ENCODE peak calls at places on chromosomes 5 and 9, in nine cellular contexts. J, O, C, Z, W, X, F, I and H are unnamed samples.

GRCh38 chr5:67659288-67659687 is 462.7 kb upstream of the CD180 start:
- DNase-seq in Z (no peak), I (no peak), W (no peak), X (no peak), J (no peak), O (no peak), C (no peak), F (no peak), H (no peak)

GRCh38 chr5:125277494-125278154 is 531.2 kb upstream of the ZNF608 start:
- DNase-seq in O (no peak), Z (no peak), X (peak), I (peak), C (peak), J (peak), F (no peak), W (peak), H (no peak)

GRCh38 chr9:113669523-113670115 is 206.1 kb downstream of the RGS3 start:
- DNase-seq in W (no peak), C (no peak), X (no peak), O (no peak), J (peak), F (no peak), Z (no peak), I (peak), H (no peak)

GRCh38 chr5:142215915-142216681 is 107.5 kb downstream of the NDFIP1 start:
- DNase-seq in J (peak), F (no peak), I (peak), Z (peak), X (peak), W (peak), C (no peak), O (no peak), H (peak)

GRCh38 chr5:178455480-178455835 is 134.7 kb downstream of the COL23A1 start:
- DNase-seq in O (no peak), I (no peak), C (no peak), X (no peak), J (no peak), F (no peak), W (no peak), Z (no peak), H (peak)

GRCh38 chr5:36978196-36978595 is 101.6 kb downstream of the NIPBL start:
- DNase-seq in F (no peak), W (no peak), J (no peak), X (no peak), C (no peak), Z (no peak), I (no peak), O (no peak), H (no peak)

GRCh38 chr5:157197088-157197487 is 16.4 kb downstream of the ITK start:
- DNase-seq in I (no peak), J (no peak), O (no peak), F (no peak), W (no peak), Z (no peak), C (no peak), X (no peak), H (no peak)

GRCh38 chr5:172594431-172594830 is 46.6 kb upstream of the NEURL1B start:
- DNase-seq in I (no peak), X (no peak), Z (no peak), W (no peak), O (no peak), C (no peak), J (no peak), F (no peak), H (no peak)

GRCh38 chr5:76404694-76405306 is 1.7 kb downstream of the IQGAP2 start:
- DNase-seq in Z (no peak), O (peak), I (no peak), W (no peak), X (no peak), J (no peak), F (no peak), C (no peak), H (no peak)

GRCh38 chr5:68817696-68818695 is 275.8 kb upstream of the SLC30A5 start:
- DNase-seq in C (no peak), F (no peak), Z (no peak), J (peak), X (peak), O (no peak), I (peak), W (no peak), H (no peak)

GRCh38 chr5:149310947-149311675 is 34.2 kb upstream of the GRPEL2 start:
- DNase-seq in F (no peak), Z (peak), I (peak), X (peak), O (no peak), J (peak), W (peak), C (no peak), H (no peak)

GRCh38 chr9:34332370-34332964 is 3.1 kb downstream of the NUDT2 start:
- DNase-seq in C (peak), J (peak), X (peak), Z (no peak), F (peak), I (peak), W (peak), O (no peak), H (no peak)

GRCh38 chr9:23731373-23731772 is 94.7 kb downstream of the ELAVL2 start:
- DNase-seq in F (no peak), J (no peak), W (no peak), X (no peak), O (no peak), Z (no peak), I (no peak), C (no peak), H (no peak)

GRCh38 chr5:1205255-1206180 is 4.1 kb downstream of the SLC6A19 start:
- DNase-seq in Z (no peak), X (no peak), O (no peak), I (no peak), W (no peak), J (no peak), F (no peak), C (no peak), H (no peak)

GRCh38 chr5:96851312-96852062 is 24.8 kb upstream of the ERAP2 start:
- DNase-seq in X (no peak), C (no peak), F (no peak), I (no peak), J (no peak), W (peak), Z (no peak), O (no peak), H (no peak)

GRCh38 chr5:119239119-119239417 is 116.8 kb upstream of the TNFAIP8 start:
- DNase-seq in I (no peak), J (no peak), O (no peak), X (no peak), F (no peak), Z (no peak), W (no peak), C (no peak), H (no peak)

GRCh38 chr9:37963936-37964739 is 60.2 kb upstream of the SLC25A51 start:
- DNase-seq in J (peak), X (peak), I (peak), F (peak), C (peak), O (no peak), Z (no peak), W (peak), H (peak)

GRCh38 chr5:5146530-5147160 is 6.5 kb downstream of the ADAMTS16 start:
- DNase-seq in O (no peak), J (no peak), W (peak), Z (no peak), X (no peak), F (no peak), C (no peak), I (no peak), H (no peak)

GRCh38 chr5:90227688-90228087 is 181.9 kb downstream of the CETN3 start:
- DNase-seq in Z (no peak), O (no peak), W (no peak), X (no peak), C (no peak), F (no peak), I (no peak), J (no peak), H (peak)

GRCh38 chr5:116313366-116313765 is 228.5 kb downstream of the COMMD10 start:
- DNase-seq in Z (no peak), W (no peak), O (no peak), X (peak), F (no peak), I (no peak), C (no peak), J (no peak), H (no peak)

GRCh38 chr9:136985853-136986252 is 3.1 kb downstream of the LCNL1 start:
- DNase-seq in I (no peak), W (no peak), C (no peak), Z (peak), O (no peak), X (no peak), F (no peak), J (no peak), H (no peak)

GRCh38 chr5:143594913-143595818 is 191.7 kb upstream of the NR3C1 start:
- DNase-seq in O (no peak), I (peak), C (peak), F (no peak), X (peak), Z (no peak), J (no peak), W (no peak), H (no peak)

GRCh38 chr5:118996098-118996497 is 7.8 kb upstream of the DTWD2 start:
- DNase-seq in X (no peak), C (no peak), I (no peak), F (no peak), J (no peak), Z (no peak), O (no peak), W (no peak), H (no peak)

GRCh38 chr5:1477341-1477740 is 32.1 kb upstream of the SLC6A3 start:
- DNase-seq in X (no peak), W (no peak), O (peak), C (no peak), Z (peak), F (no peak), I (no peak), J (no peak), H (peak)

GRCh38 chr9:86246752-86247161 is 12.7 kb downstream of the C9orf153 start:
- DNase-seq in C (peak), I (no peak), X (no peak), F (no peak), O (no peak), Z (peak), J (peak), W (no peak), H (no peak)

GRCh38 chr5:61273279-61273678 is 58.8 kb upstream of the ZSWIM6 start:
- DNase-seq in J (no peak), X (no peak), O (no peak), C (no peak), I (no peak), F (no peak), Z (no peak), W (no peak), H (no peak)

GRCh38 chr5:1462358-1462757 is 17.1 kb upstream of the SLC6A3 start:
- DNase-seq in X (no peak), F (no peak), Z (peak), I (no peak), W (no peak), O (no peak), C (no peak), J (no peak), H (peak)

GRCh38 chr9:126058631-126059030 is 268.0 kb upstream of the MVB12B start:
- DNase-seq in C (no peak), Z (no peak), F (no peak), O (no peak), X (no peak), J (no peak), I (no peak), W (no peak), H (no peak)

GRCh38 chr9:23582836-23583235 is 243.2 kb downstream of the ELAVL2 start:
- DNase-seq in O (no peak), J (no peak), C (no peak), Z (no peak), F (no peak), I (no peak), W (no peak), X (no peak), H (no peak)

GRCh38 chr5:168529361-168530234 is 493 bp downstream of the FBLL1 start:
- DNase-seq in C (no peak), Z (peak), X (no peak), F (no peak), I (no peak), W (peak), J (peak), O (no peak), H (peak)

GRCh38 chr5:41414598-41414997 is 95.8 kb downstream of the PLCXD3 start:
- DNase-seq in O (no peak), W (no peak), I (peak), Z (no peak), C (peak), J (peak), F (no peak), X (peak), H (peak)

GRCh38 chr9:112012026-112012902 is 115.7 kb downstream of the UGCG start:
- DNase-seq in X (peak), Z (peak), W (peak), F (no peak), J (peak), C (peak), O (peak), I (peak), H (peak)

GRCh38 chr9:3746296-3747275 is 220.8 kb upstream of the RFX3 start:
- DNase-seq in I (peak), C (no peak), J (peak), Z (no peak), W (peak), O (no peak), F (no peak), X (peak), H (no peak)

GRCh38 chr9:32741706-32742105 is 41.6 kb upstream of the TMEM215 start:
- DNase-seq in W (peak), C (no peak), F (no peak), X (no peak), J (no peak), O (no peak), Z (no peak), I (peak), H (no peak)

GRCh38 chr5:16486679-16487078 is 21.1 kb upstream of the ZNF622 start:
- DNase-seq in C (no peak), X (no peak), W (no peak), F (no peak), Z (no peak), J (no peak), O (no peak), I (no peak), H (no peak)

GRCh38 chr5:172410839-172411238 is 43.5 kb downstream of the SH3PXD2B start:
- DNase-seq in I (peak), F (no peak), W (no peak), X (peak), Z (no peak), C (no peak), J (peak), O (no peak), H (no peak)